ENCODE peak calls at places on chromosomes 7 and 10, in nine cellular contexts. Z is BJ; G is fibroblast of lung; K is sigmoid colon; V is heart left ventricle; S is WERI-Rb-1; U is aorta; I is CD4-positive, alpha-beta memory T cell; L is HAP-1. M is an unnamed sample.

GRCh38 chr7:16660702-16661464 is 14.9 kb downstream of the BZW2 start:
- DNase-seq in Z (no peak), G (peak; percentile 61), K (no peak), V (no peak), S (no peak), U (no peak), I (no peak), L (no peak), M (no peak)

GRCh38 chr10:124319926-124320391 is 98.8 kb downstream of the OAT start:
- DNase-seq in Z (peak; percentile 49), G (no peak), K (peak; percentile 13), V (no peak), S (no peak), U (no peak), I (no peak), L (no peak), M (peak; percentile 89)

GRCh38 chr7:133593561-133593960 is 340.7 kb downstream of the EXOC4 start:
- DNase-seq in Z (no peak), G (no peak), K (no peak), V (no peak), S (no peak), U (no peak), I (no peak), L (no peak), M (no peak)

GRCh38 chr10:68562666-68563522 is 2.8 kb downstream of the TET1 start:
- DNase-seq in Z (no peak), G (peak; percentile 75), K (no peak), V (no peak), S (no peak), U (no peak), I (no peak), L (peak; percentile 86), M (no peak)

GRCh38 chr7:69619619-69620018 is 21.3 kb downstream of the AUTS2 start:
- DNase-seq in Z (no peak), G (no peak), K (no peak), V (no peak), S (no peak), U (no peak), I (no peak), L (no peak), M (no peak)

GRCh38 chr10:38159007-38159406 is 64.9 kb downstream of the ZNF37A start:
- DNase-seq in Z (no peak), G (no peak), K (no peak), V (no peak), S (no peak), U (no peak), I (no peak), L (no peak), M (no peak)

GRCh38 chr7:1853619-1854520 is 183.8 kb downstream of the ELFN1 start:
- DNase-seq in Z (no peak), G (no peak), K (peak; percentile 50), V (peak; percentile 21), S (peak; percentile 27), U (peak; percentile 33), I (no peak), L (peak; percentile 7), M (no peak)

GRCh38 chr7:23357190-23358093 is 58.3 kb downstream of the MALSU1 start:
- DNase-seq in Z (no peak), G (peak; percentile 72), K (no peak), V (no peak), S (no peak), U (no peak), I (no peak), L (peak; percentile 29), M (no peak)

GRCh38 chr10:63267414-63268138 is 134.4 kb downstream of the NRBF2 start:
- DNase-seq in Z (peak; percentile 49), G (peak; percentile 94), K (no peak), V (no peak), S (no peak), U (no peak), I (no peak), L (peak; percentile 21), M (peak; percentile 65)

GRCh38 chr7:151060416-151061234 is 1.2 kb downstream of the SLC4A2 start:
- DNase-seq in Z (no peak), G (no peak), K (peak; percentile 82), V (peak; percentile 56), S (peak; percentile 79), U (no peak), I (peak; percentile 41), L (peak; percentile 51), M (peak; percentile 19)

GRCh38 chr7:151062111-151062398 is 2.7 kb downstream of the SLC4A2 start:
- DNase-seq in Z (no peak), G (no peak), K (no peak), V (no peak), S (no peak), U (no peak), I (peak; percentile 33), L (no peak), M (no peak)

GRCh38 chr7:151062399-151063211 is 3.2 kb downstream of the SLC4A2 start:
- DNase-seq in Z (no peak), G (peak; percentile 59), K (peak; percentile 80), V (no peak), S (peak; percentile 90), U (no peak), I (no peak), L (peak; percentile 70), M (peak; percentile 30)

GRCh38 chr7:151060113-151060415 is 675 bp downstream of the SLC4A2 start:
- DNase-seq in Z (no peak), G (no peak), K (no peak), V (no peak), S (no peak), U (no peak), I (no peak), L (no peak), M (no peak)

DNA sequence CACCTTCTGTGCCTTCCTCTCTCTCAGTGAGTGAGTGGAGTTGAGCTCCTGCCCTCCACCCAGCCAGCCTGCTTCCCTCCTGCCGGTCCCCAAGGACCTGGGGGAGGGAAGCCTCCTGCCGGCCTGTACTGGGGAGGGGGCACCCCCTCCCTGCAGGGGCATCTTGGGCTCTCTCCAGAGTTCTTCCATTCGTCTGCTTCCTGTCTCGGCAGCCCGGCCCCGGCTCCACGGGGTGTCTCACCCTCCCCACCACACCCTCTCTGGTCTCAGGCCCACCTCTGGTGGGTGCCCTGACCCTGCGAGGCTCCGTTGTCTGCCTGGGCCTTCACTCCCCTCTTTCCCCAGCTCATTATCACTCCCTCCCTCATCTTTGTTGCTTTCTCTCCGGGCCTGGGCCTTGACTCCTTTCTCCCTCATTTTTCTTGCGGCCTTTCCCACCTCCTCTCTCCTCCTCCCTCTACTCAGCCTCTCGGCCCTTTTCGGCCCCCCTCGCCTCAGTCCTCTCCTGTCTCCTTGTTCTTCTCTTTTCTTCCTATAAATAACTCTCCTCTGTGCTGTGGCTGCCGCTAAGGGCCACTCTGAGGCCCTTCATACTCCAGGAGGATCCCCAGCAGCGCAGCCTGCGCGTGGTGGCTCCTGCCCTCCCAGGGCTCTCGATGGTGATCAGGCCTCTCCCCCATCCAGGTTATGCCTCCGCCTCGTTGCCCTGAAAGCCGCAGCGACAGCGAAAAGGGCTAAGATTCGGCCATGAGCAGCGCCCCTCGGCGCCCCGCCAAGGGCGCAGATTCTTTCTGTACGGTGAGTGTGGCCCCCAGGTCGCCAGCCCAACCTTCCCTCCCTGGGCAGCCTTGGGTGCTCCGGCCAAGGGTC is 2.1 kb downstream of the SLC4A2 start:
- DNase-seq in Z (no peak), G (no peak), K (no peak), V (no peak), S (no peak), U (no peak), I (no peak), L (no peak), M (no peak)
- H3K4me3 ChIP-seq in Z (peak overlapping the region; percentile 76), G (peak overlapping the region; percentile 82), K (peak overlapping the region; percentile 91), V (no peak overlapping the region), S (no peak overlapping the region), U (no peak overlapping the region), I (no peak overlapping the region), L (peak overlapping the region; percentile 88), M (no peak overlapping the region)

DNA sequence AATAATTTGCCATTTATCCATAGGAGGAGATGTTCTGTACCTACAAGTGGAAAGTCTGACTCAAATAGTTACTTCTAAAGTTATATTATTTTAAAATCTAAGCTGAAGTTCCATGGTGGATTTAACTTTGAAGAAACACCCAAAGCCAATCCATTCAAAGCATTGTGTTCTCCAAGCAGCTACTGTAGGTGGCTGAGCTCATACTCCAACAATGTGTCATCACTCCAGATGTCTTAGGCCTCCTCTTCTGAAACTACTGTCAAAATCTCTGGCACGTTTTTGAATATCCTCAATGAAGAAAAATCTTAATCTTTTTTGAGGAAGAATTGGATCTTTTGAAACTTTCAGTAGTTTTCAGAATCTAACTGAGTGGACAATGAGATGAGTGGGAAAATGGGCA is 169.1 kb downstream of the PTEN start:
- DNase-seq in Z (no peak), G (peak; percentile 71), K (no peak), V (no peak), S (no peak), U (no peak), I (no peak), L (no peak), M (peak; percentile 28)
- H3K36me3 ChIP-seq in Z (no peaks in the 10 kb centered on the region), G (no peaks in the 10 kb centered on the region), K (no peaks in the 10 kb centered on the region), V (no peaks in the 10 kb centered on the region), S (no peaks in the 10 kb centered on the region), U (no peaks in the 10 kb centered on the region), I (no peaks in the 10 kb centered on the region), L (no peaks in the 10 kb centered on the region), M (no peaks in the 10 kb centered on the region)

DNA sequence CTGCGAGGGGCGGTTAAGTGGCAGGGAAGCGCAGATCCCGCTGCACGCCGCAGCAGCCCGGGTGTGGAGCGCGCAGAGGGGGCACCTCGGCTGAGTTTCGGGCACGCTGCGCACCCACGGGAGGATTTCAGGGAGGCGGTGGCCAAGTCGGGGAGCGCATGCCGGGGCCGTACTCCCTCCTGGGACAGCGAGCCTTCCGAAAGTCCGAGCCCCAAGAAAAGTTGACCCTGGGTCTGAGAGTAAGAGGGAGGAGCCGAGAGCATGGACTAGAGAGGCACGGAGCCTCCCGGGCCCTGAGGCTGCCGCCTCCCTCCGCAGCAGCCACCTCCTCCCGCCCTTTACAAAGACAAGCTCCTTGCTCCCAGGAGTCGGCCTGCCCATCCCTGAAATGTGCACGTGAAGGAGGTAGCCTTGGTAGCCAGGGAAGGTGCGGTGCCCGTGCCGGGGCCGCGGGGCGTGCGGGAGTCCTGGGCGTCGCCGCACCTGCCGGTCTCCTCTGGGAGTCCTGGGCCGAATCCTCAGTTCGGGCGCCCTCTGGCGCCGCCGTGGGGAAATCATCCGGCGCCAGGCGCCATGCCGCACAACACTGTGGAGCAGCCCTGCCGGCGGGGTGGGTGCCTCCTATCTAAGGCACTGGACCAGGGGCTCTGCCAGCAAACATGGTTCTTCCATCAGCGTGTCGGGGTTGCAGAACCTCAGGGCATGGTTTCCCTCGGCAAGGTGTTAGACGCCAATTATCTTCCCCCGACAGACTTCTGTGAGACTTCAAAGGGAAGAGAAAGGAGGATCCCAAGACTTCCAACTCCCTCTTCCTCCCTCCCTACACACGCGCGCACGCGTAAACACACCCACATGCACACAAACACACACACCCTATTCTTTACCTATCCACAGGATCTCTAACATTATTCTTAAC is 104.0 kb downstream of the TRIL start:
- DNase-seq in Z (no peak), G (peak; percentile 55), K (peak; percentile 87), V (peak; percentile 83), S (peak; percentile 77), U (peak; percentile 82), I (peak; percentile 36), L (peak; percentile 87), M (peak; percentile 77)
- H3K4me3 ChIP-seq in Z (peak overlapping the region; percentile 33), G (peak overlapping the region; percentile 65), K (peak overlapping the region; percentile 54), V (peak overlapping the region; percentile 67), S (peak overlapping the region; percentile 35), U (peak overlapping the region; percentile 58), I (no peak overlapping the region), L (peak overlapping the region; percentile 34), M (peak overlapping the region; percentile 46)

DNA sequence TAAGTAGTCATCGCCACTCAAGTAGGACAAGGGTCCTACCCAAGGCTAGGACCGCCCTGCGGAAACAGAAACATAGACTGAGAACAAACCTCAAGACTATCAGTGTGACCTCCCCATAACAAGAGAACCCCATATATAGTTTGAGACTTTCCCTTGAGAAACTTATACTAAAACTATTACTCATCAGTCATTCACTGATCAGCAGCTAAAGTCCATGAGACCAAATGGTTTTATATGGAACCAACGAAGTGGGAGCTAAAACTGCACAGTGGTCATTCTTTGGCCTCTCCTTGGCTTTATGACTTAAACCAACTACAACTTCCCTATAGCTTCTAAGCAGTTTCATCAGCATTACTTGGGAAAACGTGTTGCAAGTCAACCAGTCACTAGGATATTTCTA is 13.7 kb upstream of the ZSCAN21 start:
- DNase-seq in Z (no peak), G (no peak), K (no peak), V (no peak), S (no peak), U (no peak), I (no peak), L (no peak), M (no peak)
- H3K36me3 ChIP-seq in Z (peaks cover 19% of the 10 kb centered on the region), G (peaks cover 7% of the 10 kb centered on the region), K (peaks cover 59% of the 10 kb centered on the region), V (no peaks in the 10 kb centered on the region), S (peaks cover 58% of the 10 kb centered on the region), U (peaks cover 17% of the 10 kb centered on the region), I (peaks cover 42% of the 10 kb centered on the region), L (peaks cover 36% of the 10 kb centered on the region), M (peaks cover 35% of the 10 kb centered on the region)

M was measured in MG63.